ENCODE peak calls at places on chromosomes 4 and X, in five cellular contexts. Y is SK-N-SH, P is HCT116, X is K562, S is HepG2. E is an unnamed sample.

GRCh38 chr4:129167640-129168260 is 71.8 kb downstream of the C4orf33 start:
- DNase-seq in Y (no peak), P (no peak), X (peak), S (peak), E (no peak)

GRCh38 chr4:119014658-119015057 is 121.0 kb upstream of the MYOZ2 start:
- DNase-seq in Y (no peak), P (no peak), X (no peak), S (no peak), E (no peak)

GRCh38 chr4:8849266-8850073 is 22.2 kb downstream of the HMX1 start:
- DNase-seq in Y (peak), P (no peak), X (no peak), S (no peak), E (no peak)

GRCh38 chr4:7254736-7255487 is 62.6 kb downstream of the SORCS2 start:
- DNase-seq in Y (no peak), P (no peak), X (no peak), S (no peak), E (peak)

GRCh38 chr4:100372432-100372831 is 145.4 kb downstream of the EMCN start:
- DNase-seq in Y (peak), P (no peak), X (no peak), S (peak), E (no peak)

GRCh38 chr4:174423257-174423944 is 98.9 kb downstream of the HPGD start:
- DNase-seq in Y (no peak), P (peak), X (peak), S (no peak), E (no peak)

GRCh38 chr4:73731968-73732610 is 8.3 kb upstream of the CXCL8 start:
- DNase-seq in Y (no peak), P (no peak), X (no peak), S (no peak), E (no peak)

GRCh38 chr4:155569960-155570515 is 96.6 kb upstream of the GUCY1A1 start:
- DNase-seq in Y (no peak), P (no peak), X (no peak), S (no peak), E (no peak)

GRCh38 chrX:24080670-24081069 is 25.9 kb downstream of the EIF2S3 start:
- DNase-seq in Y (no peak), P (no peak), X (no peak), S (no peak), E (peak)

GRCh38 chrX:9153299-9153698 is 119.4 kb upstream of the FAM9B start:
- DNase-seq in Y (no peak), P (no peak), X (no peak), S (no peak), E (no peak)

GRCh38 chrX:45714864-45715263 is 514.2 kb upstream of the DIPK2B start:
- DNase-seq in Y (no peak), P (peak), X (no peak), S (no peak), E (peak)

GRCh38 chr4:39841894-39842293 is 135.8 kb downstream of the PDS5A start:
- DNase-seq in Y (no peak), P (no peak), X (no peak), S (peak), E (no peak)

GRCh38 chr4:74716436-74716765 is 77.9 kb downstream of the BTC start:
- DNase-seq in Y (no peak), P (no peak), X (no peak), S (no peak), E (no peak)

GRCh38 chr4:151744614-151745013 is 16.2 kb downstream of the GATB start:
- DNase-seq in Y (no peak), P (peak), X (peak), S (peak), E (peak)

GRCh38 chr4:170990989-170991589 is 822.1 kb upstream of the GALNTL6 start:
- DNase-seq in Y (peak), P (peak), X (peak), S (peak), E (no peak)

GRCh38 chr4:129641179-129641578 is 545.2 kb downstream of the C4orf33 start:
- DNase-seq in Y (peak), P (peak), X (peak), S (peak), E (peak)

GRCh38 chr4:173748353-173748752 is 218.3 kb upstream of the HAND2 start:
- DNase-seq in Y (no peak), P (no peak), X (no peak), S (no peak), E (no peak)

GRCh38 chr4:186723207-186724047 is at the start of gene FAT1:
- DNase-seq in Y (peak), P (no peak), X (peak), S (peak), E (no peak)

GRCh38 chr4:13705521-13706035 is 78.1 kb upstream of the BOD1L1 start:
- DNase-seq in Y (peak), P (no peak), X (no peak), S (no peak), E (no peak)

GRCh38 chr4:77217526-77217925 is 60.5 kb downstream of the CCNG2 start:
- DNase-seq in Y (no peak), P (no peak), X (no peak), S (no peak), E (no peak)

GRCh38 chr4:77209936-77210335 is 52.9 kb downstream of the CCNG2 start:
- DNase-seq in Y (no peak), P (no peak), X (no peak), S (no peak), E (no peak)

GRCh38 chr4:77220841-77221613 is 64.0 kb downstream of the CCNG2 start:
- DNase-seq in Y (no peak), P (no peak), X (no peak), S (no peak), E (no peak)

GRCh38 chr4:77219266-77219665 is 62.3 kb downstream of the CCNG2 start:
- DNase-seq in Y (no peak), P (no peak), X (no peak), S (no peak), E (no peak)

GRCh38 chr4:77215107-77215506 is 58.1 kb downstream of the CCNG2 start:
- DNase-seq in Y (no peak), P (no peak), X (no peak), S (no peak), E (no peak)
- TF ChIP-seq ZBTB33 in Y (no peak), P (no peak), X (no peak), S (no peak), E (no peak)

GRCh38 chrX:82125103-82125502 is 923.2 kb downstream of the SH3BGRL start:
- DNase-seq in Y (no peak), P (no peak), X (no peak), S (no peak), E (no peak)
- TF ChIP-seq MAX in Y (no peak), P (no peak), X (no peak), S (no peak), E (no peak)

GRCh38 chr4:42480774-42481173 is 83.5 kb downstream of the SHISA3 start:
- DNase-seq in Y (no peak), P (no peak), X (no peak), S (no peak), E (no peak)

GRCh38 chr4:42484630-42485029 is 87.3 kb downstream of the SHISA3 start:
- DNase-seq in Y (no peak), P (no peak), X (no peak), S (no peak), E (no peak)

GRCh38 chr4:42482516-42483327 is 85.4 kb downstream of the SHISA3 start:
- DNase-seq in Y (peak), P (no peak), X (no peak), S (no peak), E (no peak)

GRCh38 chr4:42487230-42487629 is 89.9 kb downstream of the SHISA3 start:
- DNase-seq in Y (no peak), P (no peak), X (no peak), S (no peak), E (no peak)

DNA sequence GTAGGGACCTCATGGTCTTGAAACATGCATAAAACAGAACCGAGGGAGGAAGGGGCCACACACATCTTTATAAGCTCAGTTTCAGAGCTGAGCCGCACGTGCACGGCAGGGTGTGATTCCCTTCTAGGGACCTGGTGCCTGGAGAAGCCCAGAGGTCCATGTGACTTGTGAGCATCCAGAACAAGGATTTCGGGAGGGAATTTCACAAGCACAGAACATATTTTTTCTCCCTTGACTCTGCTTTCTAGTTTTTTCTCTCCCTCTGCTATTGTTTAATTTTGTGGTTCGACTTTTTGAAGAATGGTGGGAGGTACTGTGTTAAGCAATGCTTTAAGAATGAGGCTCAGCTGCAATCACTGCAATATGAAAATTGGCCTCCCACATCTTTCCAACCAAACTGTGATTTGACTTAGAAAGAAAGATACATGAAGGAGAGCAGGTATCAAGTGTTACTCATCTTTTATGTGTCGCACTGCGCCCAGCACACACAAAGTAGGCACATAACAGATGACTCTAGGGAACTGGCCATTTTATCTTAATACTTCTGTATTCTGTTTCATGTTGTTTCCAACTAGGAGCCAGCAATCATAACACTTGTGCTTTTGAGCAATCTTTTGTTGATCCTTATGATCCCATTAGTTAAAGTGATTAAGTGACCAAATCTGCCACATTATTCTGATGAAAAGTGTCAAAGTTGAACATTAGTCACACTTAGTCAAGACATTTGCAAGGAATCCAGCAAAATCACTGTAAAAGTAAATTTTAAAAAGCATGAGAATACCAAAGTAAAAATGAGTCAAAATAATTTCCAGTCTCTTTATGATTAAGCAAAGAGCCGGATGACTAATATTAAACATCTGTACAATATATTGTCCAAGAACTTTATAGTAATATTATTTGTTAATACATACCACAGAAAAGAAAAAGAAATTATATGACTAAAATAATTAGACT is 86.4 kb downstream of the SHISA3 start:
- DNase-seq in Y (no peak), P (no peak), X (no peak), S (no peak), E (no peak)
- TF ChIP-seq ZBTB33 in Y (no peak), P (no peak), X (no peak), S (no peak), E (no peak)

GRCh38 chrX:135605906-135606305 is 85.4 kb downstream of the INTS6L start:
- DNase-seq in Y (no peak), P (no peak), X (no peak), S (no peak), E (no peak)
- TF ChIP-seq MAX in Y (no peak), P (no peak), X (no peak), S (no peak), E (no peak)

DNA sequence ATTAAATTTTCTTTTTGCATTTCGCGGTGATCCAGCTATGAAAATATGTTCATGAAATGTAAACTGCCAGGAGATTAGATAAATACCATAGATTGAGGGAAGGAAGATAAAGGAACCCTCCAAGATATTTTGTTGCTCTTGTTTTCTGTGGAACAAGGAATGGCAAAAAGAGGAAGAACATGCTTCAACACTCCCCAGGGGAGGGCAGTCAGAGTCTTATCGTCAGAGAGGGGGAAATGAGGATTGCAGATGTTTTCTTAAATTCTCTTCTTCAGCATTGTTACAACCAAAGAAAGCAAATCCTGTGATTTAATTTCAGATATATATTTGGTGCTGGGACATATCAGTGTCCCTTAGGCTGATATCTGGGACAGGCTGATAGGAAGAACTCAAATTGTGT is 9.6 kb upstream of the SFRP2 start:
- DNase-seq in Y (no peak), P (no peak), X (no peak), S (no peak), E (no peak)
- TF ChIP-seq ZBTB33 in Y (no peak), P (no peak), X (no peak), S (no peak), E (no peak)

DNA sequence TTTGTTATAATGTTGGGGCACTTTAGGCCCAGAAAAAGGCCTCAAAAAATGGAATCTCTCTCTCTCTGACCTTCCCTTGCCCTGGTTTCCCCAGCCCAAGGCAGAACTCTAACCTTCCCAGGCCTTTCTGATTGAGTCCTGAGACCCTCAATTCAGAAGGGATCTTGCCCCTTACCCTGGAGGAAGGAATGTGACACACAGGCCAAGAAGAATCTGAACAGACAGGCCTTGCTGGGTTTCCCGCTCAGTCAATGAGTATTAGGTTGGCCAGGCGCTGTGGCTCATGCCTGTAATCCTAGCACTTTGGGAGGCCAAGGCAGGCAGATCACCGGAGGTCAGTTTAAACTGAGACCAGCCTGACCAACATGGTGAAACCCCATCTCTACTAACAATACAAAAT is 27.6 kb downstream of the ELOVL6 start:
- DNase-seq in Y (no peak), P (no peak), X (no peak), S (no peak), E (no peak)
- TF ChIP-seq MAX in Y (no peak), P (no peak), X (no peak), S (no peak), E (no peak)

E was measured in GM12878.